ENCODE peak calls at places on chromosomes 13 and 19, in seven cellular contexts. One of them, this sample, is unnamed.

GRCh38 chr13:61204025-61204424 is 211.6 kb downstream of the PCDH20 start:
- DNase-seq in CD8-positive, alpha-beta T cell: no peak
- DNase-seq in mesendoderm: no peak
- DNase-seq in NCI-H1048: no peak
- DNase-seq in GM04504: no peak
- DNase-seq in activated naive CD4-positive, alpha-beta T cell treated with anti-CD3 and anti-CD28 coated beads, Interleukin-2, amount 50 U/mL, for 72 hours: no peak
- DNase-seq in left cardiac atrium: no peak
- DNase-seq in this sample: no peak

GRCh38 chr13:42152495-42152894 is 104.0 kb downstream of the DGKH start:
- DNase-seq in CD8-positive, alpha-beta T cell: no peak
- DNase-seq in mesendoderm: no peak
- DNase-seq in NCI-H1048: no peak
- DNase-seq in GM04504: no peak
- DNase-seq in activated naive CD4-positive, alpha-beta T cell treated with anti-CD3 and anti-CD28 coated beads, Interleukin-2, amount 50 U/mL, for 72 hours: no peak
- DNase-seq in left cardiac atrium: no peak
- DNase-seq in this sample: no peak

GRCh38 chr19:3333020-3333583 is 33.3 kb upstream of the NFIC start:
- DNase-seq in CD8-positive, alpha-beta T cell: no peak
- DNase-seq in mesendoderm: no peak
- DNase-seq in NCI-H1048: no peak
- DNase-seq in GM04504: no peak
- DNase-seq in activated naive CD4-positive, alpha-beta T cell treated with anti-CD3 and anti-CD28 coated beads, Interleukin-2, amount 50 U/mL, for 72 hours: no peak
- DNase-seq in left cardiac atrium: no peak
- DNase-seq in this sample: no peak

GRCh38 chr13:95154441-95154886 is 146.8 kb downstream of the ABCC4 start:
- DNase-seq in CD8-positive, alpha-beta T cell: no peak
- DNase-seq in mesendoderm: no peak
- DNase-seq in NCI-H1048: no peak
- DNase-seq in GM04504: peak; percentile 16
- DNase-seq in activated naive CD4-positive, alpha-beta T cell treated with anti-CD3 and anti-CD28 coated beads, Interleukin-2, amount 50 U/mL, for 72 hours: no peak
- DNase-seq in left cardiac atrium: no peak
- DNase-seq in this sample: no peak

GRCh38 chr19:8041553-8041952 is 11.0 kb upstream of the CCL25 start:
- DNase-seq in CD8-positive, alpha-beta T cell: no peak
- DNase-seq in mesendoderm: no peak
- DNase-seq in NCI-H1048: no peak
- DNase-seq in GM04504: no peak
- DNase-seq in activated naive CD4-positive, alpha-beta T cell treated with anti-CD3 and anti-CD28 coated beads, Interleukin-2, amount 50 U/mL, for 72 hours: no peak
- DNase-seq in left cardiac atrium: no peak
- DNase-seq in this sample: no peak

GRCh38 chr13:100506154-100506553 is 82.4 kb downstream of the GGACT start:
- DNase-seq in CD8-positive, alpha-beta T cell: no peak
- DNase-seq in mesendoderm: no peak
- DNase-seq in NCI-H1048: no peak
- DNase-seq in GM04504: no peak
- DNase-seq in activated naive CD4-positive, alpha-beta T cell treated with anti-CD3 and anti-CD28 coated beads, Interleukin-2, amount 50 U/mL, for 72 hours: no peak
- DNase-seq in left cardiac atrium: no peak
- DNase-seq in this sample: no peak

GRCh38 chr13:48571121-48571901 is 38.4 kb upstream of the RCBTB2 start:
- DNase-seq in CD8-positive, alpha-beta T cell: no peak
- DNase-seq in mesendoderm: no peak
- DNase-seq in NCI-H1048: no peak
- DNase-seq in GM04504: peak; percentile 39
- DNase-seq in activated naive CD4-positive, alpha-beta T cell treated with anti-CD3 and anti-CD28 coated beads, Interleukin-2, amount 50 U/mL, for 72 hours: no peak
- DNase-seq in left cardiac atrium: no peak
- DNase-seq in this sample: no peak

GRCh38 chr19:1227655-1228054 is 10.2 kb downstream of the CBARP start:
- DNase-seq in CD8-positive, alpha-beta T cell: no peak
- DNase-seq in mesendoderm: no peak
- DNase-seq in NCI-H1048: no peak
- DNase-seq in GM04504: no peak
- DNase-seq in activated naive CD4-positive, alpha-beta T cell treated with anti-CD3 and anti-CD28 coated beads, Interleukin-2, amount 50 U/mL, for 72 hours: no peak
- DNase-seq in left cardiac atrium: no peak
- DNase-seq in this sample: no peak

GRCh38 chr13:34458756-34459462 is 483.2 kb upstream of the NBEA start:
- DNase-seq in CD8-positive, alpha-beta T cell: no peak
- DNase-seq in mesendoderm: no peak
- DNase-seq in NCI-H1048: no peak
- DNase-seq in GM04504: no peak
- DNase-seq in activated naive CD4-positive, alpha-beta T cell treated with anti-CD3 and anti-CD28 coated beads, Interleukin-2, amount 50 U/mL, for 72 hours: no peak
- DNase-seq in left cardiac atrium: no peak
- DNase-seq in this sample: no peak

GRCh38 chr13:38002596-38002995 is 133.0 kb upstream of the TRPC4 start:
- DNase-seq in CD8-positive, alpha-beta T cell: no peak
- DNase-seq in mesendoderm: no peak
- DNase-seq in NCI-H1048: peak; percentile 52
- DNase-seq in GM04504: no peak
- DNase-seq in activated naive CD4-positive, alpha-beta T cell treated with anti-CD3 and anti-CD28 coated beads, Interleukin-2, amount 50 U/mL, for 72 hours: no peak
- DNase-seq in left cardiac atrium: no peak
- DNase-seq in this sample: no peak

GRCh38 chr19:54324071-54324470 is 11.1 kb upstream of the LILRA5 start:
- DNase-seq in CD8-positive, alpha-beta T cell: no peak
- DNase-seq in mesendoderm: no peak
- DNase-seq in NCI-H1048: no peak
- DNase-seq in GM04504: no peak
- DNase-seq in activated naive CD4-positive, alpha-beta T cell treated with anti-CD3 and anti-CD28 coated beads, Interleukin-2, amount 50 U/mL, for 72 hours: no peak
- DNase-seq in left cardiac atrium: no peak
- DNase-seq in this sample: no peak

GRCh38 chr19:46955114-46955812 is 64.4 kb upstream of the NPAS1 start:
- DNase-seq in CD8-positive, alpha-beta T cell: peak; percentile 44
- DNase-seq in mesendoderm: no peak
- DNase-seq in NCI-H1048: no peak
- DNase-seq in GM04504: no peak
- DNase-seq in activated naive CD4-positive, alpha-beta T cell treated with anti-CD3 and anti-CD28 coated beads, Interleukin-2, amount 50 U/mL, for 72 hours: no peak
- DNase-seq in left cardiac atrium: no peak
- DNase-seq in this sample: no peak

GRCh38 chr19:2567580-2567979 is 91.7 kb downstream of the GADD45B start:
- DNase-seq in CD8-positive, alpha-beta T cell: no peak
- DNase-seq in mesendoderm: no peak
- DNase-seq in NCI-H1048: no peak
- DNase-seq in GM04504: no peak
- DNase-seq in activated naive CD4-positive, alpha-beta T cell treated with anti-CD3 and anti-CD28 coated beads, Interleukin-2, amount 50 U/mL, for 72 hours: no peak
- DNase-seq in left cardiac atrium: peak; percentile 69
- DNase-seq in this sample: no peak

GRCh38 chr13:58542530-58542929 is 911.0 kb downstream of the PCDH17 start:
- DNase-seq in CD8-positive, alpha-beta T cell: no peak
- DNase-seq in mesendoderm: no peak
- DNase-seq in NCI-H1048: no peak
- DNase-seq in GM04504: no peak
- DNase-seq in activated naive CD4-positive, alpha-beta T cell treated with anti-CD3 and anti-CD28 coated beads, Interleukin-2, amount 50 U/mL, for 72 hours: no peak
- DNase-seq in left cardiac atrium: no peak
- DNase-seq in this sample: no peak